ENCODE peak calls at places on chromosomes 12 and 14, in seven cellular contexts. U, G, R, H, K, D and E are unnamed samples.

GRCh38 chr14:99758121-99758871 is 34.9 kb upstream of the EML1 start:
- DNase-seq in R (no peak), G (no peak), K (peak), U (no peak), H (no peak), D (no peak), E (peak)

GRCh38 chr12:121776190-121777098 is 17.0 kb downstream of the RHOF start:
- DNase-seq in G (no peak), D (no peak), K (peak), U (no peak), R (peak), H (peak), E (peak)

GRCh38 chr12:104792570-104792969 is 165.5 kb downstream of the SLC41A2 start:
- DNase-seq in G (peak), D (no peak), U (no peak), K (peak), H (no peak), R (no peak), E (no peak)

GRCh38 chr14:76936483-76936882 is 92.0 kb downstream of the IRF2BPL start:
- DNase-seq in D (no peak), G (no peak), U (no peak), R (no peak), K (no peak), H (no peak), E (no peak)

GRCh38 chr12:49200882-49201594 is 12.2 kb upstream of the TUBA1A start:
- DNase-seq in K (peak), G (peak), H (peak), U (no peak), D (peak), R (peak), E (peak)

GRCh38 chr12:90631581-90631980 is 323.4 kb downstream of the CCER1 start:
- DNase-seq in G (no peak), R (no peak), K (no peak), U (no peak), D (no peak), H (no peak), E (no peak)

GRCh38 chr14:99141236-99141635 is 130.8 kb downstream of the BCL11B start:
- DNase-seq in R (no peak), G (no peak), K (no peak), D (no peak), U (no peak), H (no peak), E (no peak)

GRCh38 chr12:121033625-121034349 is 5.3 kb downstream of the OASL start:
- DNase-seq in K (peak), G (peak), U (no peak), R (no peak), H (no peak), D (peak), E (no peak)

GRCh38 chr12:79255326-79255725 is 390.8 kb downstream of the SYT1 start:
- DNase-seq in D (no peak), G (no peak), H (no peak), K (no peak), U (no peak), R (no peak), E (no peak)

GRCh38 chr14:98791661-98792060 is 480.3 kb downstream of the BCL11B start:
- DNase-seq in G (no peak), H (no peak), R (no peak), K (no peak), U (no peak), D (no peak), E (no peak)

GRCh38 chr12:42277426-42278115 is 39.5 kb upstream of the YAF2 start:
- DNase-seq in G (no peak), K (no peak), R (no peak), U (no peak), D (no peak), H (no peak), E (no peak)

GRCh38 chr12:52119398-52120254 is 40.1 kb downstream of the SMIM41 start:
- DNase-seq in D (no peak), U (peak), R (peak), H (peak), G (peak), K (peak), E (peak)

GRCh38 chr14:51129130-51129529 is 34.2 kb upstream of the TRIM9 start:
- DNase-seq in U (peak), G (no peak), R (no peak), H (no peak), K (peak), D (no peak), E (peak)

GRCh38 chr12:121087467-121088207 is 45.0 kb upstream of the P2RX7 start:
- DNase-seq in R (no peak), D (no peak), K (no peak), G (no peak), U (no peak), H (no peak), E (no peak)

GRCh38 chr12:26126340-26127284 is 1.8 kb upstream of the BHLHE41 start:
- DNase-seq in D (no peak), U (peak), H (peak), K (peak), R (peak), G (no peak), E (peak)

GRCh38 chr12:104415308-104415980 is 41.3 kb upstream of the CHST11 start:
- DNase-seq in H (no peak), R (no peak), U (no peak), K (no peak), D (no peak), G (no peak), E (no peak)

GRCh38 chr14:104813286-104813685 is 12.4 kb downstream of the ZBTB42 start:
- DNase-seq in K (no peak), G (no peak), R (no peak), D (no peak), U (no peak), H (no peak), E (no peak)

GRCh38 chr12:98741615-98742265 is 96.7 kb downstream of the APAF1 start:
- DNase-seq in H (no peak), K (no peak), D (no peak), G (no peak), U (no peak), R (no peak), E (peak)

GRCh38 chr12:121762269-121762668 is 31.2 kb downstream of the RHOF start:
- DNase-seq in U (no peak), K (no peak), G (no peak), R (no peak), D (no peak), H (no peak), E (no peak)

GRCh38 chr14:77682158-77682553 is 25.7 kb downstream of the ALKBH1 start:
- DNase-seq in D (no peak), G (no peak), R (no peak), U (peak), K (no peak), H (no peak), E (no peak)

GRCh38 chr12:103780992-103781391 is 60.0 kb downstream of the NT5DC3 start:
- DNase-seq in H (no peak), K (no peak), R (no peak), D (no peak), U (no peak), G (no peak), E (no peak)

GRCh38 chr12:27179399-27180214 is 64.5 kb upstream of the STK38L start:
- DNase-seq in U (peak), D (peak), H (no peak), R (no peak), K (peak), G (peak), E (no peak)

GRCh38 chr14:50559990-50560928 is at the start of gene ATL1:
- DNase-seq in R (peak), H (peak), U (no peak), K (peak), G (peak), D (no peak), E (peak)

GRCh38 chr14:95467232-95467631 is 49.2 kb downstream of the SYNE3 start:
- DNase-seq in D (no peak), H (no peak), R (no peak), U (no peak), K (no peak), G (no peak), E (no peak)

GRCh38 chr14:73723799-73724621 is 9.8 kb upstream of the PNMA1 start:
- DNase-seq in U (no peak), G (no peak), R (peak), H (peak), D (no peak), K (peak), E (peak)

GRCh38 chr12:120914794-120915193 is 10.6 kb upstream of the SPPL3 start:
- DNase-seq in K (no peak), D (no peak), G (no peak), U (no peak), H (no peak), R (no peak), E (no peak)

GRCh38 chr12:48183091-48183875 is at the start of gene CCDC184:
- DNase-seq in K (peak), R (peak), U (no peak), H (peak), G (peak), D (peak), E (peak)

GRCh38 chr12:45214739-45215418 is 1.0 kb upstream of the ANO6 start:
- DNase-seq in K (no peak), D (no peak), H (no peak), G (no peak), U (no peak), R (no peak), E (no peak)

GRCh38 chr14:100965296-100965695 is 61.8 kb upstream of the RTL1 start:
- DNase-seq in R (no peak), D (no peak), U (no peak), G (no peak), H (no peak), K (no peak), E (no peak)

GRCh38 chr14:32679927-32680612 is 258.6 kb upstream of the NPAS3 start:
- DNase-seq in U (no peak), K (no peak), G (no peak), D (no peak), R (no peak), H (no peak), E (no peak)

DNA sequence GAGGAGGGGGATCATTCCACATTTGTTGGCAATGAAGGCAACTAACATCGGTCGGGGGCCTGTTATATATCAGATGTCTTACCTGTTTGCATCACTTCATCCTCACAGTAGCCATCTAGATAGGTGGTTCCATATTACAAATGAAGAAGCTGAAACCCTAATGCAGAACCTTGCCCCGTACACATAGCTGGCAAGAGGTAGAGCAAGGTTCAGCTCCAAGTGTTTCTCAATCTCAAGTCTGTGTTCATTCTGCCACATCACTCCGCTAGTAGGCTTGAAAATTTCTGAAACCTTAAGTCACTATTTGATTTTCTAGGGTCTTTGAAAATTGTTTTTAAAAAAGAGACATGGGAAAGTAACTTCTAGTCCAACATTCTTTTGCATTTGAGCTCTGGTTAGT is 17.0 kb downstream of the AVPR1A start:
- DNase-seq in R (no peak), H (no peak), U (no peak), D (no peak), K (no peak), G (no peak), E (no peak)
- H3K4me2 ChIP-seq in R (no peak), H (no peak), U (no peak), D (no peak), K (no peak), G (no peak), E (no peak)

GRCh38 chr12:32482226-32482625 is 82.9 kb downstream of the FGD4 start:
- DNase-seq in K (no peak), G (no peak), H (no peak), D (peak), U (no peak), R (no peak), E (no peak)
- TF ChIP-seq REST in K (no peak), G (no peak), H (no peak), D (no peak), U (no peak), R (no peak), E (no peak)

DNA sequence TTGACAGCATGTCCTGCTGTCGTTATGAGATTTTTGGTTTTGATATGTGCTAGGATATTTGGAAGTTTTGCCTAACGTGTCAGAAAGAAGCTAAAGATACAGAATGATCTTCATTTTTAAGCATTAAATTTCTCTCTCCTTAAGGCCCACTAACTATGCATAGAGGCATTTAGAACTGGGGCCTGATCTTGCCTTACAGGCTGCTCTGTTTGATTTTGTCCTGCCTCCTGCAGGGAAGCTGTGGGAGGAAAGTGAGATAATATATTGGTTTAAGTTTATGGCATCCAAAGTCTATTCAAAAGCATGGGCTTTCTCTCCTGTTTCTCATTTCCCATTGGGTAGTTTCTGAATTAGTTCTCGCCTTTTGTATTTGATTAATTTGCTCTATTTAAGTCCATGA is 250.3 kb upstream of the FBXO33 start:
- DNase-seq in R (no peak), U (no peak), H (no peak), D (no peak), G (no peak), K (no peak), E (no peak)
- H3K4me2 ChIP-seq in R (no peak), U (no peak), H (no peak), D (no peak), G (no peak), K (no peak), E (no peak)

GRCh38 chr12:100127766-100128508 is 14.7 kb downstream of the BLTP3B start:
- DNase-seq in H (no peak), D (no peak), K (no peak), U (peak), R (no peak), G (no peak), E (no peak)
- TF ChIP-seq REST in H (no peak), D (no peak), K (no peak), U (no peak), R (no peak), G (no peak), E (no peak)

DNA sequence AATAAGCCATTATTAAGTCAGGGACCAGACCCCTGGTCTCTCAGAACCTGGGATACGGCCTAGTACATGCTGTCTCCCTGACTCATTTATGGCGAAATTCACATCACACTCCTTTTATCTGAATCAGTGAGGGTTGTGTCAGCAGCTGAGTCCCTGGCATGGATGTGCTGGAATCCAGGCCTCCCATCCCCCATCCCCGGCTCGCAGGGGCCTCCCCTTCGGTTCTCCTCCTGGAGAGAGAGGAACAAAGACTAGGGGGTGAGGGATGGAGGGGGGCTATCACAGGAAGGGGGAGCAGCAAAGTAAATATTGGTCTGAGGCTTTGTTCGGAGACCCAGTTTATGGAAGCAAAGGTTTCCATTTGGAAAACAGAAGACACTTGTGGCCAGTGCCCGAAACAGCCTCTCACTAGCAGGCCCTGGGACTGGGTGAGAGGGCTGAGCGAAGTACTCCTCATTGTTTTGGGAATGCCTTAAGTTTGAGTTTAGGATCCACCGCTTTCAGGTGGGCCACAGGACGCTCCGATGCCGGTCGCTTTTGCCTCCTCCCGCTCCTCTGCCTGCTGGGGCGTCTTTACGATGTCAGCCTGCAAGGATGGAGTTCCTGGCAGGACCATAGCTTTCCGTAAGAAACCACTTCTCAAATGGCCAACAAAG is 145.0 kb downstream of the PRKCH start:
- DNase-seq in D (no peak), U (peak), H (no peak), K (peak), G (no peak), R (no peak), E (peak)
- H3K4me2 ChIP-seq in D (no peak), U (peak), H (no peak), K (peak), G (no peak), R (no peak), E (peak)

GRCh38 chr12:89060133-89060532 is 292.2 kb downstream of the DUSP6 start:
- DNase-seq in G (no peak), U (no peak), H (no peak), R (no peak), K (no peak), D (no peak), E (no peak)
- TF ChIP-seq REST in G (no peak), U (no peak), H (no peak), R (no peak), K (no peak), D (no peak), E (no peak)

DNA sequence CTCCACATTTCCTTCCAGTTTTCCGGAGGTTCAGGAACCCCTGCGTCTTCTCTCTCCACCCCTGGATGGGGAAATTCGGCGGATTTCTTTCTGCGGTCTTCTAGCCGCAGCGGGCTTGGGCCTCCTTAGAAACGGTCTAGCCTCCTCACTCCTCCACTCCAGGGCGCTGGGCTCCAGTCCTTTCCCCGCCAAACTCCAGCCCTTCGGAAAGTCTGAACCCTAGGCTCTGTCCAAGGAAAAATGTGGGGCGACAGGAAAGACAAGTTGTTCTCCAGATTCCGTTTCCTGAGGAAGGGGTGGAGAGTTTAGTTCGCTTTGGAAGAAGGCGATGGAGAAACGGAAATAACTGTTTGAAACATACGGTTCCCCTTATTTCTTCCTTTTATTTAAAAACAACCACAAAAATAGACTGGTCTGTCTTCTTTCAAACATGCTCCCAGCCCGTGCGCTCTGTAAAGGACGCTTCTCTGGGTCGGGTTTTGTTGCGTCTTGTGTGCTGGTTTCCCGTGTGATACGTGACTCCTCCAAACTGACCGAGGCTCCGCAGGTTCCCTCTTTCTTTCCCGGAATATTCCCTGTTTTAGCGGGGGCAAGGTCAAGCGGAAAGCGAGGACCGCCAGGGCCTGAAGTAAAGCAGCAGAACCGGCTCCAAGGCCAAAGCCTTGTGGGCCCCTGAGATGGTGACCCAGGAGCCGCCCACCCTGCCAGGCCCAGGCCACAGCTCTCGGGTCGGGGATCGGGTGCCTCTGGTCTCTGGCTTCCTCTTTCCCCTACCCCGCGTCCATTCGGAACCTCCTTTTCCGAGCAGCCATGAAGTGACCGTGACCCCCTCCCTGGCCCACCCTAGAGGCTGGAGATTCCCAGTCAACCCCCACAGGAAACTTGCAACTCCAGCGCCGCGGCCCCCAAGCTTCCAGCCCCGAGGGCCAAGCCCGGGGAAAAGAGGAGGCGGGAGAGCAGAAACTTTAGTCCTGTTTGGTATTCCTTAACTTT is 1.1 kb upstream of the HOXC10 start:
- DNase-seq in K (no peak), R (no peak), G (no peak), D (no peak), H (no peak), U (no peak), E (peak)
- H3K4me2 ChIP-seq in K (peak), R (no peak), G (peak), D (no peak), H (no peak), U (no peak), E (peak)

DNA sequence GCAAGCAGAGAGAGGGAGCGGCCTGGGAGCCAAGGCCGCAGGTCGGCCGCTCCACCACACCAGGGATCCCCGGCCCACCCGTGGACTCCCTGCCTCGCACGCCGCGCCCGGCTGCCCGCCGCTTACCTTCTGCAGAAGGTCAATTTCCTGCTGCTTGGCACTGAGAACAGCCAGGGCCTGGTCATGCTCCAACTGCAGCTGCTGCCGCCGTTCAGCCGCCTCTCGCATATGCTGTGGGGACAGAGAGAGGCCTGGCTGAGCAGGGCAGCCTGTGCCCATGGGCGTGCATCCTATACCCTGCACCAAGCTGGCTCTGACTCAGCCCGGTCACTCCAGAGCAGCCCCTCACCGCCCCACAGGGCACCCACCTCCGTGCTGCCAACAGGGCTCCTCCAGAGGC is 141.1 kb downstream of the PIWIL1 start:
- DNase-seq in D (no peak), U (no peak), G (no peak), K (no peak), R (no peak), H (no peak), E (no peak)
- TF ChIP-seq REST in D (no peak), U (no peak), G (no peak), K (no peak), R (no peak), H (no peak), E (no peak)